ENCODE peak calls at places on chromosome 21, in five cellular contexts. One of them, this sample, is unnamed.

GRCh38 chr21:26850116-26850643 is 5.0 kb upstream of the ADAMTS1 start:
- DNase-seq in stimulated activated CD8-positive, alpha-beta memory T cell treated with anti-CD3 and anti-CD28 coated beads, Interleukin-15, amount 100 ng/mL, for 24 hours: no peak
- DNase-seq in NCI-H1694: peak; percentile 85
- DNase-seq in astrocyte of the cerebellum: no peak
- DNase-seq in cardiac fibroblast: peak; percentile 80
- DNase-seq in this sample: no peak

GRCh38 chr21:24705201-24705600 is 902.1 kb downstream of the MRPL39 start:
- DNase-seq in cardiac fibroblast: no peak
- DNase-seq in astrocyte of the cerebellum: no peak
- DNase-seq in stimulated activated CD8-positive, alpha-beta memory T cell treated with anti-CD3 and anti-CD28 coated beads, Interleukin-15, amount 100 ng/mL, for 24 hours: no peak
- DNase-seq in NCI-H1694: no peak
- DNase-seq in this sample: no peak

GRCh38 chr21:26909972-26910371 is 56.9 kb downstream of the ADAMTS5 start:
- DNase-seq in astrocyte of the cerebellum: no peak
- DNase-seq in stimulated activated CD8-positive, alpha-beta memory T cell treated with anti-CD3 and anti-CD28 coated beads, Interleukin-15, amount 100 ng/mL, for 24 hours: no peak
- DNase-seq in NCI-H1694: no peak
- DNase-seq in cardiac fibroblast: peak; percentile 37
- DNase-seq in this sample: no peak

GRCh38 chr21:27525780-27526179 is 558.9 kb upstream of the ADAMTS5 start:
- DNase-seq in astrocyte of the cerebellum: no peak
- DNase-seq in stimulated activated CD8-positive, alpha-beta memory T cell treated with anti-CD3 and anti-CD28 coated beads, Interleukin-15, amount 100 ng/mL, for 24 hours: no peak
- DNase-seq in NCI-H1694: no peak
- DNase-seq in cardiac fibroblast: no peak
- DNase-seq in this sample: no peak

GRCh38 chr21:32334980-32335471 is 36.4 kb downstream of the MRAP start:
- DNase-seq in stimulated activated CD8-positive, alpha-beta memory T cell treated with anti-CD3 and anti-CD28 coated beads, Interleukin-15, amount 100 ng/mL, for 24 hours: no peak
- DNase-seq in astrocyte of the cerebellum: no peak
- DNase-seq in cardiac fibroblast: no peak
- DNase-seq in NCI-H1694: peak; percentile 97
- DNase-seq in this sample: no peak

GRCh38 chr21:18636897-18637296 is 233.3 kb upstream of the TMPRSS15 start:
- DNase-seq in astrocyte of the cerebellum: no peak
- DNase-seq in cardiac fibroblast: no peak
- DNase-seq in NCI-H1694: no peak
- DNase-seq in stimulated activated CD8-positive, alpha-beta memory T cell treated with anti-CD3 and anti-CD28 coated beads, Interleukin-15, amount 100 ng/mL, for 24 hours: no peak
- DNase-seq in this sample: no peak

GRCh38 chr21:37862536-37862935 is 53.7 kb downstream of the KCNJ6 start:
- DNase-seq in cardiac fibroblast: peak; percentile 54
- DNase-seq in NCI-H1694: peak; percentile 64
- DNase-seq in stimulated activated CD8-positive, alpha-beta memory T cell treated with anti-CD3 and anti-CD28 coated beads, Interleukin-15, amount 100 ng/mL, for 24 hours: no peak
- DNase-seq in astrocyte of the cerebellum: no peak
- DNase-seq in this sample: no peak

GRCh38 chr21:38597436-38597835 is 99.2 kb upstream of the ERG start:
- DNase-seq in stimulated activated CD8-positive, alpha-beta memory T cell treated with anti-CD3 and anti-CD28 coated beads, Interleukin-15, amount 100 ng/mL, for 24 hours: no peak
- DNase-seq in astrocyte of the cerebellum: no peak
- DNase-seq in NCI-H1694: no peak
- DNase-seq in cardiac fibroblast: no peak
- DNase-seq in this sample: no peak

GRCh38 chr21:26795866-26796329 is 49.3 kb downstream of the ADAMTS1 start:
- DNase-seq in NCI-H1694: no peak
- DNase-seq in astrocyte of the cerebellum: peak; percentile 81
- DNase-seq in stimulated activated CD8-positive, alpha-beta memory T cell treated with anti-CD3 and anti-CD28 coated beads, Interleukin-15, amount 100 ng/mL, for 24 hours: no peak
- DNase-seq in cardiac fibroblast: peak; percentile 96
- DNase-seq in this sample: no peak

GRCh38 chr21:46560568-46561447 is 44.1 kb downstream of the S100B start:
- DNase-seq in NCI-H1694: no peak
- DNase-seq in astrocyte of the cerebellum: no peak
- DNase-seq in cardiac fibroblast: no peak
- DNase-seq in stimulated activated CD8-positive, alpha-beta memory T cell treated with anti-CD3 and anti-CD28 coated beads, Interleukin-15, amount 100 ng/mL, for 24 hours: no peak
- DNase-seq in this sample: no peak

GRCh38 chr21:16424331-16424749 is 694.6 kb downstream of the USP25 start:
- DNase-seq in cardiac fibroblast: peak; percentile 63
- DNase-seq in stimulated activated CD8-positive, alpha-beta memory T cell treated with anti-CD3 and anti-CD28 coated beads, Interleukin-15, amount 100 ng/mL, for 24 hours: no peak
- DNase-seq in NCI-H1694: no peak
- DNase-seq in astrocyte of the cerebellum: peak; percentile 12
- DNase-seq in this sample: no peak

GRCh38 chr21:39818557-39818956 is 48.7 kb upstream of the PCP4 start:
- DNase-seq in cardiac fibroblast: no peak
- DNase-seq in NCI-H1694: no peak
- DNase-seq in stimulated activated CD8-positive, alpha-beta memory T cell treated with anti-CD3 and anti-CD28 coated beads, Interleukin-15, amount 100 ng/mL, for 24 hours: no peak
- DNase-seq in astrocyte of the cerebellum: no peak
- DNase-seq in this sample: no peak

GRCh38 chr21:15006594-15007230 is 58.1 kb downstream of the NRIP1 start:
- DNase-seq in astrocyte of the cerebellum: no peak
- DNase-seq in stimulated activated CD8-positive, alpha-beta memory T cell treated with anti-CD3 and anti-CD28 coated beads, Interleukin-15, amount 100 ng/mL, for 24 hours: no peak
- DNase-seq in cardiac fibroblast: no peak
- DNase-seq in NCI-H1694: no peak
- DNase-seq in this sample: no peak

GRCh38 chr21:39153842-39154241 is 29.4 kb downstream of the PSMG1 start:
- DNase-seq in stimulated activated CD8-positive, alpha-beta memory T cell treated with anti-CD3 and anti-CD28 coated beads, Interleukin-15, amount 100 ng/mL, for 24 hours: no peak
- DNase-seq in NCI-H1694: no peak
- DNase-seq in cardiac fibroblast: no peak
- DNase-seq in astrocyte of the cerebellum: no peak
- DNase-seq in this sample: no peak

GRCh38 chr21:33402011-33402979 is 918 bp upstream of the IFNGR2 start:
- DNase-seq in astrocyte of the cerebellum: no peak
- DNase-seq in cardiac fibroblast: peak; percentile 83
- DNase-seq in stimulated activated CD8-positive, alpha-beta memory T cell treated with anti-CD3 and anti-CD28 coated beads, Interleukin-15, amount 100 ng/mL, for 24 hours: no peak
- DNase-seq in NCI-H1694: no peak
- DNase-seq in this sample: no peak

GRCh38 chr21:31133243-31133830 is 95.1 kb upstream of the KRTAP19-8 start:
- DNase-seq in stimulated activated CD8-positive, alpha-beta memory T cell treated with anti-CD3 and anti-CD28 coated beads, Interleukin-15, amount 100 ng/mL, for 24 hours: no peak
- DNase-seq in NCI-H1694: no peak
- DNase-seq in astrocyte of the cerebellum: no peak
- DNase-seq in cardiac fibroblast: no peak
- DNase-seq in this sample: no peak

GRCh38 chr21:43600642-43601397 is 58.5 kb downstream of the HSF2BP start:
- DNase-seq in stimulated activated CD8-positive, alpha-beta memory T cell treated with anti-CD3 and anti-CD28 coated beads, Interleukin-15, amount 100 ng/mL, for 24 hours: no peak
- DNase-seq in cardiac fibroblast: peak; percentile 97
- DNase-seq in NCI-H1694: peak; percentile 26
- DNase-seq in astrocyte of the cerebellum: peak; percentile 88
- DNase-seq in this sample: no peak

GRCh38 chr21:39055167-39055767 is 128.0 kb downstream of the PSMG1 start:
- DNase-seq in NCI-H1694: no peak
- DNase-seq in cardiac fibroblast: no peak
- DNase-seq in astrocyte of the cerebellum: no peak
- DNase-seq in stimulated activated CD8-positive, alpha-beta memory T cell treated with anti-CD3 and anti-CD28 coated beads, Interleukin-15, amount 100 ng/mL, for 24 hours: no peak
- DNase-seq in this sample: no peak

GRCh38 chr21:17901458-17902092 is 82.4 kb upstream of the C21orf91 start:
- DNase-seq in stimulated activated CD8-positive, alpha-beta memory T cell treated with anti-CD3 and anti-CD28 coated beads, Interleukin-15, amount 100 ng/mL, for 24 hours: no peak
- DNase-seq in NCI-H1694: no peak
- DNase-seq in astrocyte of the cerebellum: no peak
- DNase-seq in cardiac fibroblast: peak; percentile 7
- DNase-seq in this sample: no peak

GRCh38 chr21:35037384-35038105 is 11.6 kb downstream of the RUNX1 start:
- DNase-seq in astrocyte of the cerebellum: no peak
- DNase-seq in stimulated activated CD8-positive, alpha-beta memory T cell treated with anti-CD3 and anti-CD28 coated beads, Interleukin-15, amount 100 ng/mL, for 24 hours: no peak
- DNase-seq in cardiac fibroblast: no peak
- DNase-seq in NCI-H1694: no peak
- DNase-seq in this sample: no peak

GRCh38 chr21:46667735-46668380 is 32.4 kb downstream of the PRMT2 start:
- DNase-seq in NCI-H1694: no peak
- DNase-seq in stimulated activated CD8-positive, alpha-beta memory T cell treated with anti-CD3 and anti-CD28 coated beads, Interleukin-15, amount 100 ng/mL, for 24 hours: no peak
- DNase-seq in astrocyte of the cerebellum: no peak
- DNase-seq in cardiac fibroblast: peak; percentile 44
- DNase-seq in this sample: no peak

GRCh38 chr21:16794944-16795343 is 717.9 kb upstream of the CXADR start:
- DNase-seq in cardiac fibroblast: peak; percentile 95
- DNase-seq in NCI-H1694: no peak
- DNase-seq in stimulated activated CD8-positive, alpha-beta memory T cell treated with anti-CD3 and anti-CD28 coated beads, Interleukin-15, amount 100 ng/mL, for 24 hours: no peak
- DNase-seq in astrocyte of the cerebellum: peak; percentile 80
- DNase-seq in this sample: no peak

GRCh38 chr21:32572574-32573420 is 12.5 kb downstream of the TCP10L start:
- DNase-seq in astrocyte of the cerebellum: no peak
- DNase-seq in NCI-H1694: no peak
- DNase-seq in stimulated activated CD8-positive, alpha-beta memory T cell treated with anti-CD3 and anti-CD28 coated beads, Interleukin-15, amount 100 ng/mL, for 24 hours: no peak
- DNase-seq in cardiac fibroblast: no peak
- DNase-seq in this sample: no peak

GRCh38 chr21:33021150-33021549 is 4.6 kb upstream of the OLIG2 start:
- DNase-seq in astrocyte of the cerebellum: no peak
- DNase-seq in cardiac fibroblast: no peak
- DNase-seq in NCI-H1694: no peak
- DNase-seq in stimulated activated CD8-positive, alpha-beta memory T cell treated with anti-CD3 and anti-CD28 coated beads, Interleukin-15, amount 100 ng/mL, for 24 hours: no peak
- DNase-seq in this sample: no peak

GRCh38 chr21:40736145-40736544 is 110.8 kb downstream of the DSCAM start:
- DNase-seq in astrocyte of the cerebellum: no peak
- DNase-seq in cardiac fibroblast: no peak
- DNase-seq in stimulated activated CD8-positive, alpha-beta memory T cell treated with anti-CD3 and anti-CD28 coated beads, Interleukin-15, amount 100 ng/mL, for 24 hours: no peak
- DNase-seq in NCI-H1694: no peak
- DNase-seq in this sample: no peak

GRCh38 chr21:46069719-46070279 is 28.1 kb upstream of the COL6A2 start:
- DNase-seq in NCI-H1694: no peak
- DNase-seq in astrocyte of the cerebellum: no peak
- DNase-seq in cardiac fibroblast: no peak
- DNase-seq in stimulated activated CD8-positive, alpha-beta memory T cell treated with anti-CD3 and anti-CD28 coated beads, Interleukin-15, amount 100 ng/mL, for 24 hours: no peak
- DNase-seq in this sample: no peak

GRCh38 chr21:46480466-46480865 is 21.8 kb downstream of the DIP2A start:
- DNase-seq in NCI-H1694: no peak
- DNase-seq in stimulated activated CD8-positive, alpha-beta memory T cell treated with anti-CD3 and anti-CD28 coated beads, Interleukin-15, amount 100 ng/mL, for 24 hours: no peak
- DNase-seq in cardiac fibroblast: no peak
- DNase-seq in astrocyte of the cerebellum: no peak
- DNase-seq in this sample: no peak